ENCODE peak calls at places on chromosome 1, in four cellular contexts. One of them, this sample, is unnamed. For H3K36me3, the result is how much of the 10 kb centered on the place peaks cover.

GRCh38 chr1:226405411-226405988 is 2.4 kb downstream of the PARP1 start:
- DNase-seq in transverse colon: no peak
- DNase-seq in PC-3: no peak
- DNase-seq in PC-9: no peak
- DNase-seq in this sample: no peak

GRCh38 chr1:154840557-154841176 is 29.4 kb downstream of the KCNN3 start:
- DNase-seq in transverse colon: no peak
- DNase-seq in PC-3: no peak
- DNase-seq in PC-9: no peak
- DNase-seq in this sample: no peak

GRCh38 chr1:53319296-53320101 is 8.4 kb downstream of the LRP8 start:
- DNase-seq in transverse colon: no peak
- DNase-seq in PC-3: no peak
- DNase-seq in PC-9: no peak
- DNase-seq in this sample: no peak

GRCh38 chr1:231493421-231494185 is 34.9 kb upstream of the TSNAX start:
- DNase-seq in transverse colon: no peak
- DNase-seq in PC-3: no peak
- DNase-seq in PC-9: no peak
- DNase-seq in this sample: no peak

GRCh38 chr1:125087247-125087646 is 3902.5 kb downstream of the SRGAP2C start:
- DNase-seq in transverse colon: no peak
- DNase-seq in PC-3: no peak
- DNase-seq in PC-9: no peak
- DNase-seq in this sample: no peak

GRCh38 chr1:159900086-159900680 is at the start of gene CFAP45:
- DNase-seq in transverse colon: peak
- DNase-seq in PC-3: peak
- DNase-seq in PC-9: peak
- DNase-seq in this sample: peak

GRCh38 chr1:241423541-241424479 is 66.8 kb upstream of the RGS7 start:
- DNase-seq in transverse colon: no peak
- DNase-seq in PC-3: peak
- DNase-seq in PC-9: no peak
- DNase-seq in this sample: peak

GRCh38 chr1:60875139-60875538 is 207.2 kb upstream of the NFIA start:
- DNase-seq in transverse colon: no peak
- DNase-seq in PC-3: no peak
- DNase-seq in PC-9: no peak
- DNase-seq in this sample: no peak

GRCh38 chr1:1594602-1594981 is 5.3 kb downstream of the FNDC10 start:
- DNase-seq in transverse colon: no peak
- DNase-seq in PC-3: no peak
- DNase-seq in PC-9: no peak
- DNase-seq in this sample: no peak

GRCh38 chr1:215992620-215993019 is 425.5 kb downstream of the KCTD3 start:
- DNase-seq in transverse colon: no peak
- DNase-seq in PC-3: peak
- DNase-seq in PC-9: no peak
- DNase-seq in this sample: no peak

DNA sequence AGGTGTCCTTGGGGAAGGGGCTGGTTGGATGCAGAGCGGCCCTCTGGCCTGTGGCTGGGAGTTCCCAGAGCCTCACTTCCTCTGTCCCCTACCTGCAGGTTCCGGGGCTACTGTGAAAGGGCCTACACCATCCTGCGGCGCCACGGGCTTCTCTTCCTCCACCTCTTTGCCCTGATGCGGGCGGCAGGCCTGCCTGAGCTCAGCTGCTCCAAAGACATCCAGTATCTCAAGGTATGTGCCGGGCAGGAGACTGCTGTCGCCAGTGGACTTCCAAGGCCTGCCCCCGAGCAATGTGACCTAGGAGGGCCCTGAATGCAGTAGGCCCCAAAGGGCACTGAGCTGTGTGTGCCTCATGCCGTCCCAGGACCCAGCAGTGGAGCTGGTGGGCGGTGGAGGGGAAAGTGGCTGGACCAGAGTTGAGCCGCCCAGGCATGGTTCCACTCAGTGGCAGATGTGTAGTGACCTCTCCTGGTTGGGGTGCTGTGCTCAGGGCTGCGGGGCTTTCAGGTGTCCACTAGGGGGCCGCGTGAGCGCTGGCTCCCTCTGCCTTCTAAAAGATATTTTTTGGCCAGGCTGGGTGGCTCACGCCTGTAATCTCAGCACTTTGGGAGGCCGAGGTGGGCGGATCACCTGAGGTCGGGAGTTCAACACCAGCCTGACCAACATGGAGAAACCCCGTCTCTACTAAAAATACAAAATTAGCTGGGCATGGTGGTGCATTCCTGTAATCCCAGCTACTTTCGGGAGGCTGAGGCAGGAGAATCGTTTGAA is 73.4 kb downstream of the PIK3CD start:
- DNase-seq in transverse colon: peak
- DNase-seq in PC-3: peak
- DNase-seq in PC-9: peak
- DNase-seq in this sample: peak
- TF ChIP-seq CTCF in transverse colon: peak
- TF ChIP-seq CTCF in PC-3: peak
- TF ChIP-seq CTCF in PC-9: peak
- TF ChIP-seq CTCF in this sample: peak

GRCh38 chr1:3079381-3080093 is 10.5 kb downstream of the PRDM16 start:
- DNase-seq in transverse colon: no peak
- DNase-seq in PC-3: no peak
- DNase-seq in PC-9: no peak
- DNase-seq in this sample: no peak

GRCh38 chr1:3077561-3077960 is 8.6 kb downstream of the PRDM16 start:
- DNase-seq in transverse colon: no peak
- DNase-seq in PC-3: no peak
- DNase-seq in PC-9: no peak
- DNase-seq in this sample: no peak

GRCh38 chr1:3078941-3079340 is 9.9 kb downstream of the PRDM16 start:
- DNase-seq in transverse colon: no peak
- DNase-seq in PC-3: no peak
- DNase-seq in PC-9: no peak
- DNase-seq in this sample: no peak

GRCh38 chr1:3077081-3077480 is 8.1 kb downstream of the PRDM16 start:
- DNase-seq in transverse colon: no peak
- DNase-seq in PC-3: no peak
- DNase-seq in PC-9: no peak
- DNase-seq in this sample: no peak

DNA sequence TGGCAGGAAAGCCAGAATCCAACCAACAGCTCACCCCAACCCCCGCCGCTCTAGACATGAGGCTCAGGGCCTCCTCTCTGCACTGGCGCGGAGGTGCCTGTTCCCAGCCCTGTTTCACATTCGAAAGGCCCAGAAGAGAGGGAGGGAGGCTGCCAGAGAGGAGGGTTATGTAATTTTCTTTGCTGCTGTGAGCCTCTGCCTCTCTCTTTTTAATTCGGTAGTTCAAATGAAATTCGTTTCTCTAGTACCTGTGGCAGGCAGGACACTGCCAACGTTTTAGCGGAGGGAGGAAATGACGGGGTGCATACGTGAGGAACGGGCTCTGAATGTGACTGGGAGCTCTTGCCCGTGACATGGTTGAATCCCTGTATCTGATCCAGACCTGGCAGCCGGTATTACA is 9.4 kb downstream of the PRDM16 start:
- DNase-seq in transverse colon: no peak
- DNase-seq in PC-3: no peak
- DNase-seq in PC-9: no peak
- DNase-seq in this sample: no peak
- H3K27ac ChIP-seq in transverse colon: no peak
- H3K27ac ChIP-seq in PC-3: no peak
- H3K27ac ChIP-seq in PC-9: no peak
- H3K27ac ChIP-seq in this sample: no peak

GRCh38 chr1:180981596-180982387 is 40.9 kb downstream of the STX6 start:
- DNase-seq in transverse colon: no peak
- DNase-seq in PC-3: no peak
- DNase-seq in PC-9: no peak
- DNase-seq in this sample: no peak
- H3K36me3 ChIP-seq in transverse colon: under half
- H3K36me3 ChIP-seq in PC-3: under half
- H3K36me3 ChIP-seq in PC-9: under half
- H3K36me3 ChIP-seq in this sample: under half

DNA sequence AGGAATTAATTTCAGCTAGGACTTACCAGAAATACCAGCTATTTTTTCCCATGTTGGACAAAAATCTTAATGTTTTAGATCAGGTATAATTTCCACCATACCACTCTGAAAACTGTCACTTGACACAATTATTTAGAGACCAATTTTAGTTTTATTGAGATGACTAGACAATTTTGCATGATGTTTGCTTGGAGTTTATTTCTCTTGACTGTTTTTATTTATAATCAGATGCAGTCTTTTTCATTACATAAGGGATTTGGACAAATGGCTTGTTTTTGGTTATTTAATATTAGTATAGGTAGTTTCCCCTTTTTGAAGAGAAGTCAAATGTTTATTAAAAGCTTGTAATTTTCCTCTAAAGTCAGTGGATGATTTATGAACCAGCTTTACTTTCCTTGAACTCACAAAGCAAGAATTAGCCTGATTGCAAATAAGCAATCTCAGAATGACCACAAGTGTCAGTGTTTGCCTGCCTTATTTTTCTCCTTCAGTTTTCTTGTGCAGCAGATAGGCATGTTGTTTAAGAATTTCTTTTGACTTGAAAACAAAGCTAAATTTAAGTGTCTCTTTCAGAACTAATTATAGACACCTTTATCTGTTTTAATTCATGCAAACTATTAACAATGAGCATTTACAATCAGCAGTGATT is 3.8 kb upstream of the B3GALT2 start:
- DNase-seq in transverse colon: no peak
- DNase-seq in PC-3: no peak
- DNase-seq in PC-9: no peak
- DNase-seq in this sample: peak
- TF ChIP-seq CTCF in transverse colon: no peak
- TF ChIP-seq CTCF in PC-3: peak
- TF ChIP-seq CTCF in PC-9: no peak
- TF ChIP-seq CTCF in this sample: peak

GRCh38 chr1:115056395-115056798 is 26.8 kb downstream of the TSHB start:
- DNase-seq in transverse colon: peak
- DNase-seq in PC-3: no peak
- DNase-seq in PC-9: no peak
- DNase-seq in this sample: peak
- H3K27ac ChIP-seq in transverse colon: peak
- H3K27ac ChIP-seq in PC-3: no peak
- H3K27ac ChIP-seq in PC-9: no peak
- H3K27ac ChIP-seq in this sample: peak